ENCODE peak calls at places on chromosomes 13 and 19, in four cellular contexts. U, W, P and K are unnamed samples.

GRCh38 chr19:8515317-8515716 is 1.4 kb upstream of the ZNF414 start:
- DNase-seq in U (peak), W (no peak), P (no peak), K (peak)

GRCh38 chr13:113220141-113220598 is 10.8 kb downstream of the CUL4A start:
- DNase-seq in U (no peak), W (no peak), P (no peak), K (no peak)

GRCh38 chr19:42402376-42403116 is 12.4 kb upstream of the CNFN start:
- DNase-seq in U (no peak), W (no peak), P (no peak), K (no peak)

GRCh38 chr19:16654151-16654550 is 5.8 kb downstream of the SMIM7 start:
- DNase-seq in U (no peak), W (no peak), P (no peak), K (no peak)

GRCh38 chr19:13045812-13046211 is 50.5 kb downstream of the NFIX start:
- DNase-seq in U (no peak), W (no peak), P (no peak), K (no peak)

GRCh38 chr19:17718988-17719711 is at the start of gene MAP1S:
- DNase-seq in U (peak), W (peak), P (peak), K (peak)

GRCh38 chr13:43611631-43612416 is 174.9 kb downstream of the ENOX1 start:
- DNase-seq in U (no peak), W (no peak), P (no peak), K (no peak)

GRCh38 chr13:111099292-111099691 is 15.8 kb upstream of the ARHGEF7 start:
- DNase-seq in U (no peak), W (no peak), P (no peak), K (no peak)

GRCh38 chr19:34490141-34490766 is 8.7 kb downstream of the WTIP start:
- DNase-seq in U (no peak), W (no peak), P (no peak), K (no peak)

GRCh38 chr19:8158411-8159074 is 9.2 kb upstream of the FBN3 start:
- DNase-seq in U (peak), W (no peak), P (peak), K (peak)

GRCh38 chr19:41575998-41576397 is at the start of gene CEACAM21:
- DNase-seq in U (peak), W (no peak), P (no peak), K (peak)

GRCh38 chr19:45050036-45050435 is 11.2 kb downstream of the CLASRP start:
- DNase-seq in U (no peak), W (no peak), P (no peak), K (no peak)

GRCh38 chr19:3576696-3577443 is 4.1 kb downstream of the HMG20B start:
- DNase-seq in U (no peak), W (no peak), P (no peak), K (no peak)

GRCh38 chr19:14536926-14537692 is 7.7 kb downstream of the TECR start:
- DNase-seq in U (peak), W (no peak), P (no peak), K (peak)

GRCh38 chr13:69776937-69777336 is 330.7 kb upstream of the ATXN8OS start:
- DNase-seq in U (no peak), W (no peak), P (no peak), K (no peak)

GRCh38 chr13:27574661-27575060 is 45.7 kb downstream of the LNX2 start:
- DNase-seq in U (no peak), W (no peak), P (no peak), K (no peak)

GRCh38 chr19:45528744-45529453 is 21.6 kb downstream of the VASP start:
- DNase-seq in U (peak), W (no peak), P (peak), K (no peak)

GRCh38 chr13:23391752-23392151 is 41.8 kb downstream of the SACS start:
- DNase-seq in U (no peak), W (no peak), P (no peak), K (no peak)

GRCh38 chr19:44737238-44738160 is 11.0 kb upstream of the BCL3 start:
- DNase-seq in U (no peak), W (no peak), P (no peak), K (no peak)

GRCh38 chr13:110471833-110472162 is 89.7 kb downstream of the RAB20 start:
- DNase-seq in U (no peak), W (no peak), P (no peak), K (no peak)

GRCh38 chr13:45473627-45474026 is 8.9 kb downstream of the COG3 start:
- DNase-seq in U (peak), W (no peak), P (no peak), K (no peak)

GRCh38 chr19:35860436-35860817 is 3.7 kb downstream of the KIRREL2 start:
- DNase-seq in U (no peak), W (no peak), P (no peak), K (no peak)

GRCh38 chr13:45142440-45143345 is 22.4 kb downstream of the GTF2F2 start:
- DNase-seq in U (no peak), W (no peak), P (no peak), K (no peak)

GRCh38 chr13:45718063-45718462 is 15.9 kb downstream of the CBY2 start:
- DNase-seq in U (peak), W (no peak), P (no peak), K (no peak)

GRCh38 chr19:47107201-47107952 is 6.2 kb downstream of the ZC3H4 start:
- DNase-seq in U (peak), W (no peak), P (no peak), K (peak)

GRCh38 chr13:54799621-54800226 is 1771.1 kb downstream of the OLFM4 start:
- DNase-seq in U (no peak), W (no peak), P (no peak), K (no peak)

GRCh38 chr19:41276231-41276630 is 12.1 kb downstream of the HNRNPUL1 start:
- DNase-seq in U (no peak), W (no peak), P (no peak), K (no peak)

GRCh38 chr13:75455962-75456361 is 26.0 kb downstream of the TBC1D4 start:
- DNase-seq in U (no peak), W (no peak), P (no peak), K (no peak)

GRCh38 chr19:10514211-10515145 is 2.8 kb downstream of the S1PR5 start:
- DNase-seq in U (peak), W (no peak), P (no peak), K (peak)

GRCh38 chr19:42352216-42352892 is 26.9 kb downstream of the MEGF8 start:
- DNase-seq in U (no peak), W (no peak), P (peak), K (peak)

GRCh38 chr19:30669329-30670010 is 297.3 kb downstream of the ZNF536 start:
- DNase-seq in U (peak), W (no peak), P (peak), K (peak)

GRCh38 chr13:80001510-80001842 is 339.4 kb downstream of the SPRY2 start:
- DNase-seq in U (no peak), W (no peak), P (no peak), K (no peak)

GRCh38 chr19:1853295-1854031 is 5.2 kb upstream of the REXO1 start:
- DNase-seq in U (peak), W (peak), P (peak), K (peak)

GRCh38 chr19:23470873-23471555 is 75.7 kb upstream of the ZNF91 start:
- DNase-seq in U (no peak), W (no peak), P (no peak), K (no peak)

GRCh38 chr13:31204592-31204991 is 4.8 kb downstream of the B3GLCT start:
- DNase-seq in U (peak), W (no peak), P (no peak), K (peak)

GRCh38 chr19:22257381-22257780 is 28.9 kb upstream of the ZNF729 start:
- DNase-seq in U (no peak), W (no peak), P (no peak), K (no peak)